ENCODE peak calls at places on chromosome 6, in nine cellular contexts. N is substantia nigra; Y is A549; Q is activated CD4-positive, CD25-positive, alpha-beta regulatory T cell treated with anti-CD3 and anti-CD28 coated beads, Interleukin-2, amount 50 U/mL, for 16 hours; J is stimulated activated CD4-positive, alpha-beta T cell treated with anti-CD3 and anti-CD28 coated beads, Interleukin-4, amount 100 ng/mL, for 24 hours; W is RPMI7951; H is AG20443; U is H54; V is thoracic aorta. F is an unnamed sample.

GRCh38 chr6:75290558-75290957 is 6.0 kb upstream of the TMEM30A start:
- DNase-seq in N (no peak), Y (no peak), Q (no peak), J (no peak), W (no peak), H (no peak), U (no peak), V (no peak), F (no peak)

GRCh38 chr6:24607310-24607709 is 38.7 kb downstream of the KIAA0319 start:
- DNase-seq in N (no peak), Y (no peak), Q (no peak), J (no peak), W (no peak), H (no peak), U (no peak), V (no peak), F (no peak)

GRCh38 chr6:45697605-45698004 is 318.1 kb downstream of the CLIC5 start:
- DNase-seq in N (no peak), Y (no peak), Q (no peak), J (no peak), W (peak; percentile 100), H (peak; percentile 93), U (peak; percentile 46), V (no peak), F (no peak)

GRCh38 chr6:41957117-41957516 is 15.5 kb upstream of the CCND3 start:
- DNase-seq in N (no peak), Y (no peak), Q (no peak), J (no peak), W (no peak), H (no peak), U (no peak), V (no peak), F (no peak)

GRCh38 chr6:44733868-44734267 is 346.4 kb downstream of the CDC5L start:
- DNase-seq in N (no peak), Y (no peak), Q (no peak), J (no peak), W (peak; percentile 13), H (no peak), U (no peak), V (no peak), F (peak; percentile 44)

GRCh38 chr6:35808688-35809087 is 3.5 kb downstream of the LHFPL5 start:
- DNase-seq in N (no peak), Y (no peak), Q (no peak), J (no peak), W (no peak), H (no peak), U (no peak), V (no peak), F (no peak)

GRCh38 chr6:57033228-57033627 is 13.3 kb upstream of the KIAA1586 start:
- DNase-seq in N (no peak), Y (no peak), Q (no peak), J (no peak), W (no peak), H (no peak), U (no peak), V (no peak), F (no peak)

GRCh38 chr6:3744211-3744900 is 7.2 kb downstream of the PXDC1 start:
- DNase-seq in N (no peak), Y (no peak), Q (no peak), J (no peak), W (no peak), H (peak; percentile 37), U (no peak), V (no peak), F (no peak)

GRCh38 chr6:3887150-3887700 is 38.1 kb downstream of the FAM50B start:
- DNase-seq in N (no peak), Y (no peak), Q (no peak), J (no peak), W (peak; percentile 35), H (peak; percentile 44), U (no peak), V (no peak), F (no peak)

GRCh38 chr6:38708483-38708882 is 5.5 kb upstream of the GLO1 start:
- DNase-seq in N (no peak), Y (no peak), Q (no peak), J (no peak), W (no peak), H (no peak), U (no peak), V (no peak), F (no peak)

GRCh38 chr6:130513770-130514169 is 148.0 kb downstream of the TMEM200A start:
- DNase-seq in N (no peak), Y (no peak), Q (no peak), J (peak; percentile 42), W (peak; percentile 91), H (peak; percentile 49), U (no peak), V (no peak), F (peak; percentile 36)

GRCh38 chr6:2748183-2748582 is 2.5 kb downstream of the MYLK4 start:
- DNase-seq in N (no peak), Y (no peak), Q (no peak), J (no peak), W (no peak), H (no peak), U (no peak), V (no peak), F (no peak)

GRCh38 chr6:44338228-44339122 is 4.0 kb upstream of the SPATS1 start:
- DNase-seq in N (peak; percentile 3), Y (peak; percentile 33), Q (peak; percentile 37), J (peak; percentile 75), W (peak; percentile 61), H (peak; percentile 79), U (peak; percentile 61), V (no peak), F (peak; percentile 53)

GRCh38 chr6:133435065-133435728 is 194.0 kb downstream of the EYA4 start:
- DNase-seq in N (no peak), Y (no peak), Q (no peak), J (no peak), W (no peak), H (no peak), U (no peak), V (no peak), F (no peak)

GRCh38 chr6:112365952-112366351 is 18.8 kb downstream of the RFPL4B start:
- DNase-seq in N (no peak), Y (no peak), Q (no peak), J (no peak), W (no peak), H (no peak), U (no peak), V (no peak), F (no peak)

GRCh38 chr6:49915035-49915434 is 48.7 kb upstream of the CRISP1 start:
- DNase-seq in N (no peak), Y (no peak), Q (no peak), J (no peak), W (no peak), H (no peak), U (no peak), V (no peak), F (no peak)

GRCh38 chr6:67759001-67759400 is 876.1 kb upstream of the ADGRB3 start:
- DNase-seq in N (no peak), Y (no peak), Q (no peak), J (no peak), W (no peak), H (no peak), U (no peak), V (no peak), F (no peak)

GRCh38 chr6:15365273-15365687 is 119.4 kb downstream of the JARID2 start:
- DNase-seq in N (no peak), Y (peak; percentile 55), Q (no peak), J (peak; percentile 35), W (peak; percentile 95), H (peak; percentile 91), U (no peak), V (peak; percentile 18), F (peak; percentile 62)

GRCh38 chr6:741410-742339 is 48.7 kb upstream of the EXOC2 start:
- DNase-seq in N (no peak), Y (no peak), Q (no peak), J (no peak), W (no peak), H (no peak), U (no peak), V (no peak), F (no peak)

GRCh38 chr6:80338201-80338836 is 231.8 kb downstream of the BCKDHB start:
- DNase-seq in N (peak; percentile 7), Y (peak; percentile 6), Q (peak; percentile 15), J (peak; percentile 78), W (peak; percentile 24), H (no peak), U (peak; percentile 10), V (no peak), F (peak; percentile 29)